ENCODE peak calls at places on chromosomes 1 and 21, in four cellular contexts. One of them, this sample, is unnamed.

GRCh38 chr1:18599096-18599495 is 31.6 kb upstream of the PAX7 start:
- DNase-seq in mesothelial cell of epicardium: no peak
- DNase-seq in pancreas: no peak
- DNase-seq in A549: no peak
- DNase-seq in this sample: no peak

GRCh38 chr1:207823531-207823879 is 71.7 kb downstream of the CD46 start:
- DNase-seq in mesothelial cell of epicardium: no peak
- DNase-seq in pancreas: no peak
- DNase-seq in A549: no peak
- DNase-seq in this sample: no peak

GRCh38 chr1:65195495-65196417 is 47.8 kb downstream of the AK4 start:
- DNase-seq in mesothelial cell of epicardium: no peak
- DNase-seq in pancreas: no peak
- DNase-seq in A549: no peak
- DNase-seq in this sample: no peak

GRCh38 chr1:42165511-42166210 is 1.1 kb upstream of the GUCA2A start:
- DNase-seq in mesothelial cell of epicardium: peak; percentile 79
- DNase-seq in pancreas: peak; percentile 79
- DNase-seq in A549: peak; percentile 59
- DNase-seq in this sample: peak; percentile 86

GRCh38 chr1:245094092-245094491 is 60.7 kb upstream of the KIF26B start:
- DNase-seq in mesothelial cell of epicardium: no peak
- DNase-seq in pancreas: no peak
- DNase-seq in A549: no peak
- DNase-seq in this sample: peak; percentile 3

GRCh38 chr1:208520700-208521099 is 276.5 kb upstream of the PLXNA2 start:
- DNase-seq in mesothelial cell of epicardium: no peak
- DNase-seq in pancreas: no peak
- DNase-seq in A549: no peak
- DNase-seq in this sample: no peak

GRCh38 chr1:91617242-91617837 is 116.7 kb downstream of the CDC7 start:
- DNase-seq in mesothelial cell of epicardium: no peak
- DNase-seq in pancreas: peak; percentile 84
- DNase-seq in A549: no peak
- DNase-seq in this sample: no peak

GRCh38 chr1:165403835-165404482 is 41.0 kb downstream of the RXRG start:
- DNase-seq in mesothelial cell of epicardium: no peak
- DNase-seq in pancreas: peak; percentile 29
- DNase-seq in A549: peak; percentile 28
- DNase-seq in this sample: no peak

GRCh38 chr1:101175886-101176285 is 60.9 kb upstream of the S1PR1 start:
- DNase-seq in mesothelial cell of epicardium: no peak
- DNase-seq in pancreas: no peak
- DNase-seq in A549: no peak
- DNase-seq in this sample: no peak

GRCh38 chr1:234919061-234919755 is 209.4 kb downstream of the TOMM20 start:
- DNase-seq in mesothelial cell of epicardium: no peak
- DNase-seq in pancreas: no peak
- DNase-seq in A549: no peak
- DNase-seq in this sample: no peak

GRCh38 chr1:57483954-57484353 is 60.1 kb upstream of the DAB1 start:
- DNase-seq in mesothelial cell of epicardium: no peak
- DNase-seq in pancreas: no peak
- DNase-seq in A549: no peak
- DNase-seq in this sample: no peak

GRCh38 chr1:235503333-235504121 is 725 bp downstream of the B3GALNT2 start:
- DNase-seq in mesothelial cell of epicardium: peak; percentile 33
- DNase-seq in pancreas: peak; percentile 63
- DNase-seq in A549: peak; percentile 36
- DNase-seq in this sample: no peak

GRCh38 chr1:201827321-201828281 is 1.4 kb upstream of the IPO9 start:
- DNase-seq in mesothelial cell of epicardium: no peak
- DNase-seq in pancreas: no peak
- DNase-seq in A549: no peak
- DNase-seq in this sample: no peak

GRCh38 chr1:119372493-119373086 is 4.0 kb downstream of the HAO2 start:
- DNase-seq in mesothelial cell of epicardium: no peak
- DNase-seq in pancreas: no peak
- DNase-seq in A549: peak; percentile 46
- DNase-seq in this sample: no peak

GRCh38 chr1:156584813-156585212 is 5.3 kb downstream of the TTC24 start:
- DNase-seq in mesothelial cell of epicardium: no peak
- DNase-seq in pancreas: no peak
- DNase-seq in A549: peak; percentile 57
- DNase-seq in this sample: no peak

GRCh38 chr1:173424786-173425407 is 52.2 kb upstream of the PRDX6 start:
- DNase-seq in mesothelial cell of epicardium: no peak
- DNase-seq in pancreas: no peak
- DNase-seq in A549: no peak
- DNase-seq in this sample: no peak

GRCh38 chr1:211737115-211738035 is 62.0 kb upstream of the NEK2 start:
- DNase-seq in mesothelial cell of epicardium: no peak
- DNase-seq in pancreas: no peak
- DNase-seq in A549: no peak
- DNase-seq in this sample: no peak

GRCh38 chr1:43537423-43538142 is 6.9 kb downstream of the PTPRF start:
- DNase-seq in mesothelial cell of epicardium: no peak
- DNase-seq in pancreas: peak; percentile 89
- DNase-seq in A549: no peak
- DNase-seq in this sample: no peak

GRCh38 chr1:238115852-238116251 is 225.1 kb upstream of the ZP4 start:
- DNase-seq in mesothelial cell of epicardium: no peak
- DNase-seq in pancreas: no peak
- DNase-seq in A549: no peak
- DNase-seq in this sample: no peak

GRCh38 chr1:172885976-172886375 is 164.8 kb downstream of the TNFSF18 start:
- DNase-seq in mesothelial cell of epicardium: no peak
- DNase-seq in pancreas: no peak
- DNase-seq in A549: no peak
- DNase-seq in this sample: no peak

GRCh38 chr1:98792123-98792522 is 130.6 kb downstream of the SNX7 start:
- DNase-seq in mesothelial cell of epicardium: no peak
- DNase-seq in pancreas: no peak
- DNase-seq in A549: no peak
- DNase-seq in this sample: no peak

GRCh38 chr21:45508607-45509565 is 33.4 kb downstream of the SLC19A1 start:
- DNase-seq in mesothelial cell of epicardium: peak; percentile 5
- DNase-seq in pancreas: no peak
- DNase-seq in A549: no peak
- DNase-seq in this sample: peak; percentile 69

GRCh38 chr1:20487236-20487590 is 1.2 kb upstream of the CAMK2N1 start:
- DNase-seq in mesothelial cell of epicardium: no peak
- DNase-seq in pancreas: no peak
- DNase-seq in A549: no peak
- DNase-seq in this sample: no peak

GRCh38 chr21:18468775-18469174 is 65.2 kb upstream of the TMPRSS15 start:
- DNase-seq in mesothelial cell of epicardium: no peak
- DNase-seq in pancreas: no peak
- DNase-seq in A549: no peak
- DNase-seq in this sample: no peak

GRCh38 chr1:206489980-206490534 is 17.3 kb upstream of the RASSF5 start:
- DNase-seq in mesothelial cell of epicardium: peak; percentile 62
- DNase-seq in pancreas: peak; percentile 88
- DNase-seq in A549: peak; percentile 93
- DNase-seq in this sample: peak; percentile 84

GRCh38 chr1:162136760-162137537 is 67.5 kb downstream of the NOS1AP start:
- DNase-seq in mesothelial cell of epicardium: no peak
- DNase-seq in pancreas: no peak
- DNase-seq in A549: peak; percentile 68
- DNase-seq in this sample: no peak

GRCh38 chr21:37780991-37781983 is 135.0 kb downstream of the KCNJ6 start:
- DNase-seq in mesothelial cell of epicardium: no peak
- DNase-seq in pancreas: no peak
- DNase-seq in A549: no peak
- DNase-seq in this sample: no peak

GRCh38 chr1:210272666-210273065 is 40.1 kb downstream of the SERTAD4 start:
- DNase-seq in mesothelial cell of epicardium: no peak
- DNase-seq in pancreas: no peak
- DNase-seq in A549: no peak
- DNase-seq in this sample: no peak

GRCh38 chr1:6358757-6359567 is 34.6 kb downstream of the ACOT7 start:
- DNase-seq in mesothelial cell of epicardium: no peak
- DNase-seq in pancreas: peak; percentile 28
- DNase-seq in A549: no peak
- DNase-seq in this sample: no peak

GRCh38 chr1:54981466-54981865 is 1.0 kb downstream of the TMEM61 start:
- DNase-seq in mesothelial cell of epicardium: no peak
- DNase-seq in pancreas: no peak
- DNase-seq in A549: no peak
- DNase-seq in this sample: no peak

GRCh38 chr1:194431121-194431520 is 1244.7 kb upstream of the B3GALT2 start:
- DNase-seq in mesothelial cell of epicardium: no peak
- DNase-seq in pancreas: no peak
- DNase-seq in A549: no peak
- DNase-seq in this sample: no peak

GRCh38 chr1:205335692-205336091 is 14.1 kb upstream of the NUAK2 start:
- DNase-seq in mesothelial cell of epicardium: peak; percentile 51
- DNase-seq in pancreas: peak; percentile 87
- DNase-seq in A549: peak; percentile 90
- DNase-seq in this sample: peak; percentile 79

GRCh38 chr21:23223882-23224281 is 2225.7 kb downstream of the NCAM2 start:
- DNase-seq in mesothelial cell of epicardium: no peak
- DNase-seq in pancreas: no peak
- DNase-seq in A549: no peak
- DNase-seq in this sample: no peak

GRCh38 chr1:41740058-41740457 is 178.7 kb downstream of the HIVEP3 start:
- DNase-seq in mesothelial cell of epicardium: no peak
- DNase-seq in pancreas: no peak
- DNase-seq in A549: no peak
- DNase-seq in this sample: no peak

GRCh38 chr1:60367522-60367921 is 294.0 kb upstream of the C1orf87 start:
- DNase-seq in mesothelial cell of epicardium: no peak
- DNase-seq in pancreas: no peak
- DNase-seq in A549: no peak
- DNase-seq in this sample: no peak

GRCh38 chr1:195604287-195604686 is 1004.0 kb downstream of the KCNT2 start:
- DNase-seq in mesothelial cell of epicardium: no peak
- DNase-seq in pancreas: no peak
- DNase-seq in A549: no peak
- DNase-seq in this sample: no peak

GRCh38 chr1:195606483-195606882 is 1001.8 kb downstream of the KCNT2 start:
- DNase-seq in mesothelial cell of epicardium: no peak
- DNase-seq in pancreas: no peak
- DNase-seq in A549: no peak
- DNase-seq in this sample: no peak

DNA sequence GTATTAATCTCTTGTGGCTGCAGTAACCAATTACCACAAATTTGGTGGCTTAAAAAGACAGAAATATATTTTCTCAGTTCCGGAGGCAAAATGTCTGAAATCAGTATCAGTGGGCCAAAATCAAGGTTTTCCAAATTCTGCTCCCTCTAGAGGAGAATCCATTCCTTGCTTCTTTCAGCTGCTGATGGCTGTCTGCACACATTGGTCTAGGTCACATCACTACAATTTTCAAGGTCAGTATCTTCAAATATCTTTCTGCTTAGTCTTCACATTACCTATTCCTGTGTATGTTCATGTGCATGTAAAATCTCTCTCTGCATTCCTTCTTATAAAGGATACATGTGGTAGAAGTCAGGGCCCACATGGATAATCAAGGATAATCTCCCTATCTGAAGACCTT is 999.4 kb downstream of the KCNT2 start:
- DNase-seq in mesothelial cell of epicardium: no peak
- DNase-seq in pancreas: no peak
- DNase-seq in A549: no peak
- DNase-seq in this sample: no peak
- TF ChIP-seq CTCF in mesothelial cell of epicardium: no peak
- TF ChIP-seq CTCF in pancreas: no peak
- TF ChIP-seq CTCF in A549: no peak
- TF ChIP-seq CTCF in this sample: peak; percentile 52

GRCh38 chr1:221979461-221980032 is 237.7 kb upstream of the DUSP10 start:
- DNase-seq in mesothelial cell of epicardium: no peak
- DNase-seq in pancreas: no peak
- DNase-seq in A549: no peak
- DNase-seq in this sample: no peak
- TF ChIP-seq CTCF in mesothelial cell of epicardium: no peak
- TF ChIP-seq CTCF in pancreas: no peak
- TF ChIP-seq CTCF in A549: peak; percentile 41
- TF ChIP-seq CTCF in this sample: peak; percentile 58

DNA sequence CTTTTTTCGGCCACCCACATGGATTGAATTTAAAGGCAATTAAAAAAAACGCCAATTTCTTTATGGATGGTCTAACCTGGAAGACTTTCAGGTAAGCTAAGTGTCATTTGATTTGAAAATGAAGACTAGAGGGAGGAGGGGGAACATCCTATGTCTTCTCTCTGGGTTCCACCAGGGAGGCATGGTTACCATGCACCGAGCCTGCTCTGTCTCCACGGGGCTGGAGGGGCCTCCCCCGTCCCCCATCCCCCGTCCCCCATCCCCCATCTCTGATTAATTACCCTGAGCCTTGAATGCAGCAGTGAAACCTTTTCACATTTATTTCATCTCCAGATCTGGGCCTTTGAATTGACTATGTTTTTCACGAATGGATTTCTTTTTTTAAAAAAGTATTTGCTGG is 135.1 kb downstream of the TLR5 start:
- DNase-seq in mesothelial cell of epicardium: no peak
- DNase-seq in pancreas: no peak
- DNase-seq in A549: no peak
- DNase-seq in this sample: no peak
- TF ChIP-seq CTCF in mesothelial cell of epicardium: no peak
- TF ChIP-seq CTCF in pancreas: no peak
- TF ChIP-seq CTCF in A549: no peak
- TF ChIP-seq CTCF in this sample: peak; percentile 18

DNA sequence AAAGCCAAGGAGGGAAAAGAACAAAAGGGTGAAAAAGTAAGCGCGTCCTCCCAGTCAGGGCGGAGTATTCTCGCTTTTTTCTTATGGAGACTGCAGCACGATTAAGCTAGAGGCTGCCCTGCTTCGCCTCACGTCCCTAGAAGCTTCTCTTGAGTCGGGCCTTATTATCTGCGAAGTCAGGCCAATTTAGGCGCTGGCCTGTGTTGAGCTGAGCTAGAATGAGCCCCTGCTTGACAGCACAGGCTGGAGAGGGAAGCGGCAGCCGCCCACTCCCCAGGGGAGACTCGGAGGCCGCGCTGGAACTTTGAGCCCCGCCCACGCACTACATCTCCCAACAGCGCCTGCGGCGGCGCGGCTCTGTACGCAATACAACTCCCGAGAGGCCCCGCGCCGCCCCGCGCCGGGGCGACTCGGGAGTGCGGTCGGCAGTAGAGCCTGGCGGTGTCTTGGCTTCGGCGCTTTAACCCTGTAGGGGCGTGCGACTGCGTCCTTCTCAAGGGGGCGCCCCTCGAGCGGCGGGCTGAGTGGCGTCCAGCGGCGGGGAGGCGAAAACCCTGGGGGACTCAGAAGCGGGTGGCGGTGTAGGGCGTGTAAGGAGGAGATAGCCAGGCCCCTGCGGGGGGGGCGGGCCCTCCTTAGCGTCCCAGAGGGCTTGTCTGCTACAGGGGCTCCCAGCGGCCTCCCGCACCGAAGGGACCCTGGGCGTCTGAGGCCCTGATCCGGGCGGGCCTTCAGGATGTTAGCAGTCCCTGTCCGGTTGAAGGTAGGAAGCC is 888 bp downstream of the ZNF436 start:
- DNase-seq in mesothelial cell of epicardium: peak; percentile 84
- DNase-seq in pancreas: peak; percentile 86
- DNase-seq in A549: peak; percentile 75
- DNase-seq in this sample: peak; percentile 93
- TF ChIP-seq CTCF in mesothelial cell of epicardium: no peak
- TF ChIP-seq CTCF in pancreas: no peak
- TF ChIP-seq CTCF in A549: no peak
- TF ChIP-seq CTCF in this sample: peak; percentile 35